ENCODE peak calls at places on chromosomes 1 and 21, in nine cellular contexts. U is hepatocyte, R is tibial nerve, K is stomach, J is left ventricle myocardium inferior, L is tibial artery, H is suprapubic skin, W is upper lobe of right lung, V is IMR-90. T is an unnamed sample.

GRCh38 chr1:42259059-42259738 is 75.8 kb downstream of the FOXJ3 start:
- DNase-seq in U (peak), V (peak), R (no peak), K (no peak), L (no peak), J (no peak), W (no peak), H (no peak), T (no peak)

GRCh38 chr1:16073490-16074104 is at the start of gene FAM131C:
- DNase-seq in U (peak), V (no peak), J (no peak), R (no peak), H (no peak), W (no peak), L (no peak), K (peak), T (peak)

GRCh38 chr1:18198240-18198639 is 90.6 kb downstream of the IGSF21 start:
- DNase-seq in V (no peak), J (no peak), K (no peak), L (no peak), W (no peak), H (no peak), R (no peak), U (peak), T (no peak)

GRCh38 chr1:154465621-154466020 is 36.4 kb upstream of the TDRD10 start:
- DNase-seq in R (no peak), U (no peak), J (no peak), H (no peak), L (peak), W (peak), V (no peak), K (no peak), T (no peak)

GRCh38 chr1:2208309-2209239 is 14.0 kb upstream of the FAAP20 start:
- DNase-seq in L (peak), H (peak), V (peak), W (peak), K (peak), U (peak), J (peak), R (no peak), T (peak)

GRCh38 chr1:167554028-167554779 is 642 bp upstream of the CREG1 start:
- DNase-seq in R (no peak), H (no peak), L (no peak), U (no peak), J (no peak), V (no peak), W (no peak), K (no peak), T (no peak)

GRCh38 chr1:19028110-19028509 is 71.6 kb upstream of the IFFO2 start:
- DNase-seq in K (no peak), W (no peak), H (peak), U (no peak), V (no peak), R (no peak), J (no peak), L (peak), T (no peak)

GRCh38 chr1:53369761-53370160 is 41.9 kb upstream of the LRP8 start:
- DNase-seq in V (no peak), U (no peak), L (peak), W (peak), R (no peak), H (peak), K (peak), J (no peak), T (no peak)

GRCh38 chr21:34593423-34593822 is 21.5 kb downstream of the RCAN1 start:
- DNase-seq in V (no peak), U (no peak), H (no peak), W (no peak), L (no peak), R (no peak), K (peak), J (no peak), T (no peak)

GRCh38 chr1:55276671-55277376 is 61.7 kb upstream of the USP24 start:
- DNase-seq in U (no peak), L (peak), W (no peak), V (no peak), J (peak), H (no peak), K (no peak), R (peak), T (no peak)

GRCh38 chr1:22131875-22132486 is 10.9 kb downstream of the WNT4 start:
- DNase-seq in V (no peak), J (no peak), H (no peak), L (no peak), U (peak), R (no peak), K (peak), W (peak), T (peak)

GRCh38 chr1:235525314-235525713 is 21.1 kb upstream of the B3GALNT2 start:
- DNase-seq in W (no peak), V (peak), L (no peak), K (no peak), H (no peak), R (no peak), U (no peak), J (no peak), T (no peak)

GRCh38 chr1:12132078-12132477 is 34.7 kb upstream of the TNFRSF1B start:
- DNase-seq in H (no peak), J (no peak), W (no peak), L (no peak), K (no peak), V (peak), R (peak), U (no peak), T (peak)

GRCh38 chr1:167642501-167642826 is 12.4 kb downstream of the RCSD1 start:
- DNase-seq in H (no peak), L (no peak), W (no peak), V (no peak), U (no peak), R (no peak), J (no peak), K (no peak), T (no peak)

GRCh38 chr1:45246760-45247159 is 40.4 kb upstream of the ZSWIM5 start:
- DNase-seq in W (no peak), J (no peak), L (no peak), R (no peak), U (peak), K (no peak), V (peak), H (no peak), T (peak)

GRCh38 chr1:212915245-212916091 is 34.9 kb upstream of the VASH2 start:
- DNase-seq in U (peak), J (peak), K (no peak), R (no peak), V (peak), L (no peak), H (no peak), W (no peak), T (no peak)

GRCh38 chr1:111582644-111583618 is 36.7 kb upstream of the RAP1A start:
- DNase-seq in K (no peak), L (no peak), U (no peak), R (no peak), W (no peak), V (no peak), H (no peak), J (no peak), T (no peak)

GRCh38 chr1:232385221-232385620 is 244.7 kb downstream of the SIPA1L2 start:
- DNase-seq in H (no peak), U (peak), K (no peak), V (peak), W (no peak), R (no peak), L (no peak), J (no peak), T (peak)

GRCh38 chr1:3127738-3128137 is 58.7 kb downstream of the PRDM16 start:
- DNase-seq in H (no peak), L (peak), W (peak), K (no peak), U (no peak), R (no peak), V (no peak), J (no peak), T (no peak)

GRCh38 chr1:56505792-56506191 is 73.6 kb downstream of the PLPP3 start:
- DNase-seq in U (no peak), V (no peak), R (no peak), L (no peak), K (no peak), J (no peak), W (no peak), H (no peak), T (no peak)

GRCh38 chr1:166032901-166033371 is 133.9 kb downstream of the FAM78B start:
- DNase-seq in W (no peak), J (peak), H (no peak), K (peak), L (no peak), V (no peak), R (no peak), U (no peak), T (no peak)

GRCh38 chr1:58926177-58926576 is 142.3 kb upstream of the JUN start:
- DNase-seq in J (no peak), R (no peak), L (no peak), W (no peak), K (no peak), H (no peak), V (no peak), U (no peak), T (no peak)

GRCh38 chr1:184567648-184568047 is 180.8 kb downstream of the C1orf21 start:
- DNase-seq in J (no peak), R (no peak), U (no peak), V (peak), W (no peak), H (no peak), L (no peak), K (no peak), T (no peak)

GRCh38 chr1:36182734-36183133 is 26.8 kb downstream of the MAP7D1 start:
- DNase-seq in R (no peak), V (no peak), U (no peak), L (no peak), H (no peak), K (no peak), J (no peak), W (no peak), T (no peak)

DNA sequence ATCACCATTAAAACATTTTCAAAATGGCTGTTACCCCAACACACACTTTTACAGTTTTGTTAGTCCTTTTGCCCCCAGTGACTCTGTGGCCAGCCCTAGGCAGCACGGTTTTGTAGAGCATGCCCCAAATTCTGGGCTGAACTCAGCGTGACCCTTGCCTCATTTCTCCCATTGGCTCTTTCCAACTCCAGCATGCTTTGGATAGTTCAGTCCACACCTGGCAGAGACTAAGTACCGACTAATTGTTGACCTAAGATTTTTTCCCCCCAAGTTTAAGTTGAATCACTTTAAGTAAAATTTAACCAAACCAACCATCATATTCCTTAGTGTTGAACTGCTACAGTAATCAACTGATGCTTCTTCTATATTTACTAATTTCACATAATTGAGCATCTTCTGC is 62.4 kb upstream of the LRRC8B start:
- DNase-seq in W (no peak), R (no peak), U (no peak), J (no peak), V (no peak), H (no peak), K (no peak), L (no peak), T (no peak)
- TF ChIP-seq CTCF in W (no peak), R (no peak), U (no peak), J (no peak), V (no peak), H (no peak), K (no peak), L (no peak), T (no peak)

GRCh38 chr1:193070942-193071341 is 11.5 kb downstream of the RO60 start:
- DNase-seq in J (no peak), H (no peak), W (no peak), V (no peak), U (no peak), R (no peak), K (no peak), L (no peak), T (no peak)

GRCh38 chr1:193069748-193070394 is 10.5 kb downstream of the RO60 start:
- DNase-seq in H (no peak), U (no peak), K (no peak), J (no peak), R (no peak), V (no peak), L (no peak), W (no peak), T (peak)

GRCh38 chr1:193066606-193067005 is 7.2 kb downstream of the RO60 start:
- DNase-seq in V (no peak), U (no peak), W (no peak), K (no peak), L (no peak), R (no peak), J (no peak), H (no peak), T (no peak)

GRCh38 chr1:193068013-193068412 is 8.6 kb downstream of the RO60 start:
- DNase-seq in W (no peak), L (no peak), U (no peak), K (no peak), R (no peak), J (no peak), V (no peak), H (no peak), T (no peak)

GRCh38 chr1:193070395-193070753 is 11.0 kb downstream of the RO60 start:
- DNase-seq in J (no peak), L (no peak), H (no peak), U (no peak), V (no peak), K (no peak), W (no peak), R (no peak), T (no peak)
- H3K27ac ChIP-seq in J (peak), L (no peak), H (no peak), U (no peak), V (no peak), K (no peak), W (no peak), R (no peak), T (no peak)

GRCh38 chr1:86448670-86449069 is 20.1 kb upstream of the CLCA1 start:
- DNase-seq in H (no peak), J (no peak), V (no peak), U (no peak), K (no peak), L (no peak), W (no peak), R (no peak), T (no peak)
- TF ChIP-seq CTCF in H (no peak), J (no peak), V (no peak), U (no peak), K (no peak), L (no peak), W (no peak), R (no peak), T (no peak)

GRCh38 chr21:30831194-30831765 is 1.7 kb upstream of the KRTAP7-1 start:
- DNase-seq in J (no peak), U (peak), W (no peak), R (no peak), V (no peak), H (no peak), L (no peak), K (no peak), T (no peak)
- H3K27ac ChIP-seq in J (no peak), U (no peak), W (no peak), R (no peak), V (no peak), H (no peak), L (no peak), K (no peak), T (no peak)